ENCODE peak calls at places on chromosomes 1 and 21, in seven cellular contexts. One of them, this sample, is unnamed.

GRCh38 chr1:24553931-24554330 is 2.0 kb upstream of the NCMAP start:
- DNase-seq in lower leg skin: no peak
- DNase-seq in ascending aorta: no peak
- DNase-seq in lower lobe of right lung: no peak
- DNase-seq in pancreas: no peak
- DNase-seq in osteoblast: no peak
- DNase-seq in A549: no peak
- DNase-seq in this sample: no peak

GRCh38 chr1:161137881-161138280 is 5.4 kb upstream of the DEDD start:
- DNase-seq in osteoblast: no peak
- DNase-seq in A549: no peak
- DNase-seq in lower leg skin: no peak
- DNase-seq in lower lobe of right lung: no peak
- DNase-seq in pancreas: no peak
- DNase-seq in ascending aorta: no peak
- DNase-seq in this sample: no peak

GRCh38 chr1:201481761-201482493 is 12.9 kb upstream of the PHLDA3 start:
- DNase-seq in ascending aorta: peak; percentile 46
- DNase-seq in osteoblast: peak; percentile 97
- DNase-seq in A549: peak; percentile 92
- DNase-seq in pancreas: peak; percentile 82
- DNase-seq in lower leg skin: no peak
- DNase-seq in lower lobe of right lung: peak; percentile 90
- DNase-seq in this sample: peak; percentile 86

GRCh38 chr1:15386128-15386824 is 23.4 kb upstream of the EFHD2 start:
- DNase-seq in osteoblast: no peak
- DNase-seq in ascending aorta: no peak
- DNase-seq in lower leg skin: no peak
- DNase-seq in A549: no peak
- DNase-seq in pancreas: no peak
- DNase-seq in lower lobe of right lung: no peak
- DNase-seq in this sample: no peak

GRCh38 chr1:2276803-2277580 is 48.9 kb downstream of the SKI start:
- DNase-seq in A549: no peak
- DNase-seq in pancreas: no peak
- DNase-seq in osteoblast: peak; percentile 83
- DNase-seq in lower lobe of right lung: no peak
- DNase-seq in lower leg skin: no peak
- DNase-seq in ascending aorta: no peak
- DNase-seq in this sample: no peak

GRCh38 chr1:177838910-177839309 is 130.9 kb downstream of the SEC16B start:
- DNase-seq in ascending aorta: no peak
- DNase-seq in lower lobe of right lung: no peak
- DNase-seq in lower leg skin: no peak
- DNase-seq in A549: no peak
- DNase-seq in osteoblast: no peak
- DNase-seq in pancreas: no peak
- DNase-seq in this sample: no peak

GRCh38 chr1:93641527-93641926 is 40.1 kb downstream of the BCAR3 start:
- DNase-seq in osteoblast: no peak
- DNase-seq in A549: no peak
- DNase-seq in pancreas: no peak
- DNase-seq in lower lobe of right lung: no peak
- DNase-seq in lower leg skin: no peak
- DNase-seq in ascending aorta: no peak
- DNase-seq in this sample: no peak

GRCh38 chr21:42313501-42313969 is 1.7 kb downstream of the TFF3 start:
- DNase-seq in lower leg skin: no peak
- DNase-seq in ascending aorta: no peak
- DNase-seq in osteoblast: peak; percentile 31
- DNase-seq in pancreas: no peak
- DNase-seq in lower lobe of right lung: no peak
- DNase-seq in A549: no peak
- DNase-seq in this sample: no peak

GRCh38 chr1:243595527-243596206 is 254.4 kb downstream of the AKT3 start:
- DNase-seq in pancreas: no peak
- DNase-seq in osteoblast: no peak
- DNase-seq in A549: no peak
- DNase-seq in lower lobe of right lung: no peak
- DNase-seq in ascending aorta: no peak
- DNase-seq in lower leg skin: no peak
- DNase-seq in this sample: no peak

GRCh38 chr1:207884276-207885029 is 26.5 kb downstream of the CD34 start:
- DNase-seq in ascending aorta: no peak
- DNase-seq in lower lobe of right lung: no peak
- DNase-seq in pancreas: no peak
- DNase-seq in osteoblast: no peak
- DNase-seq in A549: no peak
- DNase-seq in lower leg skin: no peak
- DNase-seq in this sample: no peak

DNA sequence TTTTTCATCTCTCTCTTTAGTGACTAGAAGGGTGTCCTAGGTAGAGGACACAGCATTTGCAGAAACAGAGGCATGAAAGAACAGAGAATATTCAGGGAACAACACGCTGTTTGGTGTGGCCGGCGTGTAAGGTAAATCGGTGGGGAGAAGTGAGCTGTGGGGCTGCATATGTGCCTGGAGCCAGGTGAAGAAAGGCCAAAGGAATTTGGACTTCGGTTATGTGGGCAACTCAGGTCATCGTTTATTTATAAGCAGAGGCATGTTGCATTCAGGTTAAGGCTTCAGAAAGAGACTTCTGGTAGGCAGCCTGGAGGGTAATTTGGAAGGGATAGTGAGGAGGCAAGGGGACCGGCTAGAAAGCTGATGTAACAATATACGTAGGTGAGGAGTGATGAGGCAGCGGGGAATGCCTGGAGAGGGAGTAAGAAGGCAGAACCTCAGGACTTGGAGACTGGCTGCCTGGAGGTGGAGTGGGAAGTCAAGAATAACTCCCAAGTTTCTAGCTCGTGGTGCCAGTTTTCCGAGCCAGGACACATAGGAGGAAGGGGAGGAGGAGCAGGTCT is 64.1 kb upstream of the ACOT11 start:
- DNase-seq in ascending aorta: no peak
- DNase-seq in lower leg skin: no peak
- DNase-seq in A549: no peak
- DNase-seq in lower lobe of right lung: no peak
- DNase-seq in pancreas: no peak
- DNase-seq in osteoblast: no peak
- DNase-seq in this sample: no peak
- H3K4me3 ChIP-seq in ascending aorta: no peak overlapping the region
- H3K4me3 ChIP-seq in lower leg skin: no peak overlapping the region
- H3K4me3 ChIP-seq in A549: no peak overlapping the region
- H3K4me3 ChIP-seq in lower lobe of right lung: no peak overlapping the region
- H3K4me3 ChIP-seq in pancreas: no peak overlapping the region
- H3K4me3 ChIP-seq in osteoblast: no peak overlapping the region
- H3K4me3 ChIP-seq in this sample: no peak overlapping the region

GRCh38 chr1:12064073-12064969 is 1.2 kb downstream of the TNFRSF8 start:
- DNase-seq in pancreas: no peak
- DNase-seq in ascending aorta: no peak
- DNase-seq in A549: no peak
- DNase-seq in osteoblast: peak; percentile 53
- DNase-seq in lower leg skin: no peak
- DNase-seq in lower lobe of right lung: no peak
- DNase-seq in this sample: no peak

GRCh38 chr1:12065872-12066271 is 2.8 kb downstream of the TNFRSF8 start:
- DNase-seq in osteoblast: no peak
- DNase-seq in pancreas: no peak
- DNase-seq in ascending aorta: no peak
- DNase-seq in lower leg skin: no peak
- DNase-seq in lower lobe of right lung: no peak
- DNase-seq in A549: no peak
- DNase-seq in this sample: no peak

GRCh38 chr1:12060500-12060899 is 2.6 kb upstream of the TNFRSF8 start:
- DNase-seq in pancreas: no peak
- DNase-seq in osteoblast: peak; percentile 55
- DNase-seq in ascending aorta: no peak
- DNase-seq in A549: no peak
- DNase-seq in lower lobe of right lung: no peak
- DNase-seq in lower leg skin: no peak
- DNase-seq in this sample: no peak

GRCh38 chr1:12059722-12060464 is 3.2 kb upstream of the TNFRSF8 start:
- DNase-seq in pancreas: no peak
- DNase-seq in lower lobe of right lung: no peak
- DNase-seq in A549: no peak
- DNase-seq in osteoblast: peak; percentile 44
- DNase-seq in ascending aorta: no peak
- DNase-seq in lower leg skin: no peak
- DNase-seq in this sample: no peak

DNA sequence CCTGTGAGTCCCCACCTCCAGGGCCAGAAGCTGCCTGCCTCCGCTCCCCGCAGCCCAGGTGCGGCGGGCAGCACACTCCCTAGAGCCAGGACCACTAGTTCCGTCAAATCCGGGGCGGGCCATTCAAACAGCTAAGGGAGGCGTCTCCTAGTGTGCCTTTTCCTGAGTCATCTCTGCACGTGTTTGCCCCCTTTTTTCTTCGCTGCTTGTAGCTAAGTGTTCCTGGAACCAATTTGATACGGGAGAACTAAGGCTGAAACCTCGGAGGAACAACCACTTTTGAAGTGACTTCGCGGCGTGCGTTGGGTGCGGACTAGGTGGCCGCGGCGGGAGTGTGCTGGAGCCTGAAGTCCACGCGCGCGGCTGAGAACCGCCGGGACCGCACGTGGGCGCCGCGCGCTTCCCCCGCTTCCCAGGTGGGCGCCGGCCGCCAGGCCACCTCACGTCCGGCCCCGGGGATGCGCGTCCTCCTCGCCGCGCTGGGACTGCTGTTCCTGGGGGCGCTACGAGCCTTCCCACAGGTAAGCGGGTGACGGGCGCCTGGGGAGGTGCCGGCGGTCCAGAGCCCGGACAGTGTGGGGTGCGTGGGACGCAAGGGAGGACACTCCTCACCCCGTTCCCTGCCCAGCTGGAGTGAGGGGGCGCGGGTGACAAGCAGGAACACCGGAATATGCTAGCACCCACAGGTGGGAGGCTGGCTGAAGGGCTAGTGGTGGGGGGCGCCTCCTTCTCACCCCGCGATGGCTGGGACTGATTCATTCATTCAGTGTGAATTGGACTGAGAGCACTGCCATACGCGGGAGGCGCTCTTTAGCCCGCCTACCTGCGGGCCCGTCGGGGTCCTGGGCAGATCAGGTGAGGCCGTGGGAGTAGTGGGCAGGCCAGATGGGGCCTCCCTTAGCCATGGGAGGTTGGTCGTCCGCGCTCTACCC is at the start of gene TNFRSF8:
- DNase-seq in A549: no peak
- DNase-seq in osteoblast: peak; percentile 65
- DNase-seq in ascending aorta: no peak
- DNase-seq in lower lobe of right lung: no peak
- DNase-seq in pancreas: no peak
- DNase-seq in lower leg skin: no peak
- DNase-seq in this sample: no peak
- TF ChIP-seq CTCF in A549: no peak
- TF ChIP-seq CTCF in osteoblast: no peak
- TF ChIP-seq CTCF in ascending aorta: no peak
- TF ChIP-seq CTCF in lower lobe of right lung: no peak
- TF ChIP-seq CTCF in pancreas: no peak
- TF ChIP-seq CTCF in lower leg skin: no peak
- TF ChIP-seq CTCF in this sample: no peak

DNA sequence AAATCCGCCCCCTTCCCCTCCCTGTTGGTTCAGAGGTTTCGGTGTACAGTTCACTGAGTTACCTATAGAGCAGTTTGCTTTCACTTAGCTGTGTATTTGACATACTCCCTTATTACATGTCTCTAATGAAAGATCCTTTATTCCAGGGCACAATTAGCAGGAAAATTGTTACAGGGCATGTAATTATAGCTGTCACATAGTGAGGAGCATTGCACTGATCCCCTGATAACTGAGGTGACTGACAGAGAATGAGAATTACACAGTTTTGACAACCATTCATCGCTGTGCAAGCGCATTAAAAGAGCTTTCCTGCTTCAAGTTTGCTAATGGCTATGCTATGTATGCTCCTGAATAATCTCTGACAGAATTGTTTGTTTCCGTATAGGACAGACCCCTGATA is 26.9 kb downstream of the DAP3 start:
- DNase-seq in lower lobe of right lung: no peak
- DNase-seq in ascending aorta: no peak
- DNase-seq in lower leg skin: no peak
- DNase-seq in A549: no peak
- DNase-seq in osteoblast: no peak
- DNase-seq in pancreas: no peak
- DNase-seq in this sample: no peak
- H3K4me3 ChIP-seq in lower lobe of right lung: no peak overlapping the region
- H3K4me3 ChIP-seq in ascending aorta: no peak overlapping the region
- H3K4me3 ChIP-seq in lower leg skin: no peak overlapping the region
- H3K4me3 ChIP-seq in A549: no peak overlapping the region
- H3K4me3 ChIP-seq in osteoblast: no peak overlapping the region
- H3K4me3 ChIP-seq in pancreas: no peak overlapping the region
- H3K4me3 ChIP-seq in this sample: no peak overlapping the region

GRCh38 chr1:11649624-11650330 is 4.5 kb downstream of the FBXO2 start:
- DNase-seq in pancreas: no peak
- DNase-seq in osteoblast: peak; percentile 73
- DNase-seq in lower leg skin: no peak
- DNase-seq in ascending aorta: no peak
- DNase-seq in A549: no peak
- DNase-seq in lower lobe of right lung: peak; percentile 64
- DNase-seq in this sample: no peak

GRCh38 chr1:11648732-11649158 is 5.5 kb downstream of the FBXO2 start:
- DNase-seq in lower leg skin: no peak
- DNase-seq in osteoblast: peak; percentile 73
- DNase-seq in ascending aorta: no peak
- DNase-seq in pancreas: no peak
- DNase-seq in A549: no peak
- DNase-seq in lower lobe of right lung: peak; percentile 66
- DNase-seq in this sample: no peak

GRCh38 chr1:11649237-11649623 is 5.0 kb downstream of the FBXO2 start:
- DNase-seq in lower lobe of right lung: no peak
- DNase-seq in A549: no peak
- DNase-seq in pancreas: no peak
- DNase-seq in osteoblast: peak; percentile 55
- DNase-seq in lower leg skin: no peak
- DNase-seq in ascending aorta: no peak
- DNase-seq in this sample: no peak

GRCh38 chr1:11651017-11651416 is 3.2 kb downstream of the FBXO2 start:
- DNase-seq in lower leg skin: no peak
- DNase-seq in ascending aorta: no peak
- DNase-seq in pancreas: no peak
- DNase-seq in lower lobe of right lung: no peak
- DNase-seq in osteoblast: peak; percentile 41
- DNase-seq in A549: no peak
- DNase-seq in this sample: no peak

DNA sequence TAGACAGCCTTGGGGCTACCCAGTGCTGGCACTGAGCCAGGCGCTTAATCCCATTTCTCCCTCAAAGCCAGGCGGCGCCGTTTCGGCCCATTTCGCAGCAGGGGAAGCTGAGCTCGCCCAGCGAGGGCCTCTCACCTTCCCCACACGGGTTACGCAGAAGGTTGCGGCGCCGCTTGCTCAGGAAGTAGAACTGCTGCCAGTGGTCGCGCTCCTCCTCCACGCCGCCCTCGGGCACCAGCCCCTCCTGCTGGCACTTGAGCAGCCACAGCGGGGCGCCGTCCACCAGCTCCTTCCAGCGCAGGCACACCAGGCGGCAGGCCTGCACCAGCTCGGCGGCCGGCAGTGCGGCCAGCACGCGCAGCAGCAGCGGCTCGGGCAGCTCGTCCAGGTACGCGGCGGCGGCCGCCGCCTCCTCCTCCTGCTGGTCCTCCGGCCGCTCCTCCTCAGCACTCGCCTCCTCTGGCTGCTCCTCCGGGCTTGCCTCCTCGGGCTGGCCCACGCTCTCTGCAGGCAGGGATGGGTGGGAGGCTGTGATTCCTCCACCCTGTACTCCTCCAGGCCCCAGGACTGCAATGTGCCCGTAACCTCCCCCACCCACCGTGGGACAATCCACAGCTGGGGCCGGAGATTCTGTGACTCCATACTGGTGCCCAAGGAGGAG is 3.8 kb downstream of the FBXO2 start:
- DNase-seq in lower lobe of right lung: peak; percentile 90
- DNase-seq in lower leg skin: peak; percentile 35
- DNase-seq in ascending aorta: peak; percentile 43
- DNase-seq in pancreas: peak; percentile 91
- DNase-seq in osteoblast: peak; percentile 99
- DNase-seq in A549: peak; percentile 57
- DNase-seq in this sample: peak; percentile 76
- TF ChIP-seq CTCF in lower lobe of right lung: peak; percentile 80
- TF ChIP-seq CTCF in lower leg skin: no peak
- TF ChIP-seq CTCF in ascending aorta: peak; percentile 67
- TF ChIP-seq CTCF in pancreas: peak; percentile 53
- TF ChIP-seq CTCF in osteoblast: peak; percentile 60
- TF ChIP-seq CTCF in A549: peak; percentile 79
- TF ChIP-seq CTCF in this sample: peak; percentile 78

This sample was measured in left ventricle myocardium inferior.